ENCODE peak calls at places on chromosomes 5 and 9, in five cellular contexts. T is NCI-H1105 treated with DMSO at 0.1 percent for 48 hours; Y is activated CD8-positive, alpha-beta memory T cell treated with anti-CD3 and anti-CD28 coated beads, Interleukin-2, amount 50 U/mL, for 48 hours; V is nephron progenitor cell; E is body of pancreas. M is an unnamed sample.

GRCh38 chr9:82436480-82436879 is 447.9 kb downstream of the SPATA31D1 start:
- DNase-seq in V (no peak), T (no peak), E (no peak), Y (no peak), M (no peak)

GRCh38 chr5:66413931-66414330 is 182.3 kb upstream of the MAST4 start:
- DNase-seq in T (no peak), Y (no peak), V (no peak), E (no peak), M (no peak)

GRCh38 chr5:43573058-43573457 is 16.2 kb upstream of the PAIP1 start:
- DNase-seq in Y (no peak), E (no peak), T (no peak), V (no peak), M (no peak)

GRCh38 chr5:154390096-154390495 is 55.7 kb upstream of the SAP30L start:
- DNase-seq in E (no peak), V (no peak), Y (no peak), T (no peak), M (no peak)

GRCh38 chr5:149338364-149338763 is 6.9 kb upstream of the GRPEL2 start:
- DNase-seq in Y (no peak), T (no peak), V (no peak), E (no peak), M (no peak)

GRCh38 chr5:124596595-124597388 is 149.6 kb downstream of the ZNF608 start:
- DNase-seq in E (peak; percentile 54), Y (no peak), V (no peak), T (no peak), M (no peak)

GRCh38 chr5:9051779-9052178 is 494.1 kb downstream of the SEMA5A start:
- DNase-seq in Y (no peak), E (no peak), V (no peak), T (no peak), M (no peak)

GRCh38 chr5:143887901-143888648 is 76.1 kb downstream of the HMHB1 start:
- DNase-seq in Y (no peak), E (no peak), V (no peak), T (no peak), M (no peak)

GRCh38 chr5:2120361-2120760 is 237.6 kb upstream of the IRX4 start:
- DNase-seq in E (no peak), Y (no peak), T (no peak), V (no peak), M (no peak)

GRCh38 chr5:53943938-53944337 is 366.4 kb downstream of the ARL15 start:
- DNase-seq in E (no peak), Y (no peak), V (no peak), T (no peak), M (no peak)

GRCh38 chr5:146079695-146080361 is 25.5 kb downstream of the PLAC8L1 start:
- DNase-seq in Y (no peak), T (no peak), E (no peak), V (no peak), M (no peak)

GRCh38 chr9:137630126-137630525 is 11.3 kb downstream of the EHMT1 start:
- DNase-seq in T (no peak), Y (no peak), E (no peak), V (no peak), M (no peak)